ENCODE peak calls at places on chromosomes 7 and 10, in eight cellular contexts. A is AG04450; D is fibroblast of the aortic adventitia; K is IMR-90; F is natural killer cell; O is foreskin fibroblast; S is CD4-positive, alpha-beta T cell; Y is CD8-positive, alpha-beta T cell. V is an unnamed sample.

GRCh38 chr10:120087109-120087508 is 194.6 kb downstream of the SEC23IP start:
- DNase-seq in A (no peak), F (no peak), O (no peak), Y (no peak), S (no peak), D (no peak), K (no peak), V (no peak)

GRCh38 chr7:81482600-81483186 is 287.2 kb downstream of the HGF start:
- DNase-seq in K (peak), O (no peak), A (no peak), D (peak), Y (no peak), F (no peak), S (no peak), V (no peak)

GRCh38 chr10:30185916-30186315 is 126.5 kb upstream of the JCAD start:
- DNase-seq in K (peak), S (no peak), D (peak), O (peak), F (no peak), A (peak), Y (no peak), V (no peak)

GRCh38 chr7:137681657-137682562 is 164.9 kb downstream of the DGKI start:
- DNase-seq in S (no peak), O (peak), D (peak), Y (no peak), A (peak), F (no peak), K (peak), V (no peak)

GRCh38 chr7:73850781-73851207 is 8.5 kb upstream of the METTL27 start:
- DNase-seq in Y (no peak), A (peak), F (no peak), D (peak), O (peak), S (no peak), K (peak), V (no peak)

GRCh38 chr7:149261321-149261828 is 621 bp upstream of the ZNF783 start:
- DNase-seq in Y (peak), K (peak), D (peak), F (no peak), A (no peak), S (no peak), O (peak), V (no peak)

GRCh38 chr7:71518880-71519279 is 386.9 kb downstream of the GALNT17 start:
- DNase-seq in A (no peak), Y (no peak), O (no peak), S (no peak), F (no peak), D (no peak), K (no peak), V (no peak)

GRCh38 chr7:106704000-106704840 is 43.3 kb upstream of the CCDC71L start:
- DNase-seq in S (peak), Y (no peak), A (no peak), K (no peak), D (no peak), O (no peak), F (no peak), V (no peak)

GRCh38 chr7:139374246-139374645 is 14.6 kb downstream of the LUC7L2 start:
- DNase-seq in K (no peak), A (no peak), F (no peak), S (no peak), D (no peak), Y (no peak), O (no peak), V (no peak)

GRCh38 chr7:12716134-12716667 is 28.8 kb downstream of the ARL4A start:
- DNase-seq in F (no peak), Y (no peak), D (peak), S (no peak), K (no peak), O (no peak), A (no peak), V (no peak)

GRCh38 chr7:24722386-24723177 is 34.7 kb downstream of the GSDME start:
- DNase-seq in S (no peak), A (no peak), D (peak), K (no peak), Y (no peak), O (peak), F (no peak), V (no peak)

GRCh38 chr10:94785211-94785610 is 22.7 kb downstream of the CYP2C19 start:
- DNase-seq in S (no peak), K (no peak), A (no peak), O (no peak), F (no peak), Y (no peak), D (no peak), V (no peak)

GRCh38 chr10:13703997-13704536 is 117.3 kb downstream of the PRPF18 start:
- DNase-seq in S (no peak), F (no peak), Y (no peak), A (no peak), K (no peak), D (no peak), O (no peak), V (no peak)

GRCh38 chr10:58576736-58577366 is 64.2 kb downstream of the BICC1 start:
- DNase-seq in K (no peak), D (peak), O (no peak), A (no peak), Y (no peak), S (no peak), F (no peak), V (no peak)

GRCh38 chr7:101874028-101874427 is 56.6 kb downstream of the CUX1 start:
- DNase-seq in K (peak), F (no peak), D (no peak), Y (no peak), A (no peak), S (no peak), O (peak), V (no peak)

GRCh38 chr10:12539350-12540164 is 190.2 kb downstream of the CAMK1D start:
- DNase-seq in O (no peak), Y (no peak), S (no peak), A (no peak), F (no peak), D (peak), K (no peak), V (no peak)

GRCh38 chr10:111811515-111811914 is 372.1 kb downstream of the GPAM start:
- DNase-seq in S (no peak), A (no peak), D (no peak), Y (no peak), F (no peak), K (no peak), O (no peak), V (no peak)

GRCh38 chr10:100907175-100907574 is 5.6 kb upstream of the SLF2 start:
- DNase-seq in F (no peak), D (no peak), O (no peak), K (no peak), A (no peak), S (no peak), Y (no peak), V (no peak)

GRCh38 chr7:51949726-51950644 is 633.4 kb upstream of the COBL start:
- DNase-seq in A (no peak), Y (no peak), K (no peak), S (no peak), O (no peak), F (no peak), D (no peak), V (peak)

GRCh38 chr10:60955321-60955720 is 11.3 kb upstream of the RHOBTB1 start:
- DNase-seq in A (no peak), Y (no peak), O (no peak), D (no peak), S (no peak), F (no peak), K (no peak), V (no peak)

GRCh38 chr10:105770813-105771212 is 1129.7 kb downstream of the SORCS3 start:
- DNase-seq in Y (no peak), D (no peak), S (no peak), O (no peak), A (no peak), F (no peak), K (no peak), V (no peak)

GRCh38 chr10:132054564-132054963 is 11.2 kb upstream of the JAKMIP3 start:
- DNase-seq in A (no peak), K (no peak), D (no peak), Y (no peak), S (no peak), F (no peak), O (no peak), V (no peak)

GRCh38 chr7:54825368-54825767 is 66.4 kb upstream of the SEC61G start:
- DNase-seq in Y (no peak), D (no peak), K (no peak), F (no peak), A (no peak), S (no peak), O (no peak), V (no peak)

DNA sequence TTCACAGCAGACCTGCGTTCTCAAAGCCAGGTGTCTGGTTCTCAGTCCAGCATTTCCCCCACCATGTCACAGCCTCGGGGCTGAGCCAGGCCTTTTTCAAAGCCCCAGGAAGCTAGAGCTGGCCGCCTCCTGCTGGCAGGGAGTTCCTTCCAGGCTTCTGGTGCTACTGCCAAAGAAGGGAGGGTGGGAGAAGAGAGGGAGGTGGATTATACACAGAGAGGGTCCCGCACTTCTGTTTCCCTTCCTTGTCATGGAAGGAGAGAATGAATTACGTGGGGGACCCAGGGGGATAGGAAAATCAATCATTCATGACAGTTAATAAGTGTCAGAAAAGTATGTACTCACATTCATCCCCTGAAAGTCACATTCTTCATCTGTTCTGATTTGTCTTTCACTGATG is 600 bp upstream of the LGI1 start:
- DNase-seq in F (no peak), A (no peak), K (no peak), S (no peak), Y (no peak), O (no peak), D (peak), V (peak)
- TF ChIP-seq CTCF in F (no peak), A (peak), K (no peak), S (no peak), Y (no peak), O (no peak), D (peak), V (no peak)

GRCh38 chr10:116765549-116766162 is 23.3 kb upstream of the HSPA12A start:
- DNase-seq in S (no peak), Y (peak), A (no peak), F (no peak), D (peak), O (no peak), K (no peak), V (no peak)
- TF ChIP-seq CTCF in S (no peak), Y (no peak), A (peak), F (no peak), D (peak), O (peak), K (peak), V (no peak)

GRCh38 chr7:80263321-80263720 is 128.7 kb downstream of the GNAI1 start:
- DNase-seq in K (no peak), S (no peak), O (no peak), F (no peak), Y (no peak), A (no peak), D (peak), V (no peak)
- TF ChIP-seq CTCF in K (no peak), S (no peak), O (no peak), F (no peak), Y (no peak), A (no peak), D (no peak), V (no peak)

GRCh38 chr7:34928052-34928451 is 109.2 kb downstream of the DPY19L1 start:
- DNase-seq in K (no peak), Y (peak), D (no peak), F (no peak), A (no peak), O (no peak), S (peak), V (peak)
- TF ChIP-seq CTCF in K (peak), Y (peak), D (peak), F (peak), A (peak), O (peak), S (peak), V (peak)

DNA sequence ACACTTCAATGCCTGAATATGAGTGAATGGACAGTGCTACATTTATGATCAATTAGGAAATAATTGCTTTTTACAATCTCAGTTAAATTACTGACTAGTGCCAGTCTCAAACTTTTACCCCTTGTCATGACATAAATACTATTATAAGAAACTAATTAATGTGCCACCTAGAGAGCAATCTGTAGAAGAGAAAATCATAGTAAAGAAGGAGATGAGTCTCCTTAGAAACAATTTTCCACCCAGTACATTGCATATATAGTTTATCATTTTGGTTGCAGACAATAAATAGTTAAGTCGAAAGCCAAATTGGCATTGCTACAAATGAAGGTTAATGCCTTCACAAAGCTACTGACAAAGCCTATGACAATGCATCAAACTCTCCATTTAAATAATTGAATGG is 68.6 kb downstream of the SLC13A1 start:
- DNase-seq in F (no peak), A (no peak), Y (no peak), S (no peak), D (no peak), K (no peak), O (no peak), V (no peak)
- TF ChIP-seq CTCF in F (no peak), A (no peak), Y (no peak), S (no peak), D (no peak), K (no peak), O (no peak), V (no peak)

DNA sequence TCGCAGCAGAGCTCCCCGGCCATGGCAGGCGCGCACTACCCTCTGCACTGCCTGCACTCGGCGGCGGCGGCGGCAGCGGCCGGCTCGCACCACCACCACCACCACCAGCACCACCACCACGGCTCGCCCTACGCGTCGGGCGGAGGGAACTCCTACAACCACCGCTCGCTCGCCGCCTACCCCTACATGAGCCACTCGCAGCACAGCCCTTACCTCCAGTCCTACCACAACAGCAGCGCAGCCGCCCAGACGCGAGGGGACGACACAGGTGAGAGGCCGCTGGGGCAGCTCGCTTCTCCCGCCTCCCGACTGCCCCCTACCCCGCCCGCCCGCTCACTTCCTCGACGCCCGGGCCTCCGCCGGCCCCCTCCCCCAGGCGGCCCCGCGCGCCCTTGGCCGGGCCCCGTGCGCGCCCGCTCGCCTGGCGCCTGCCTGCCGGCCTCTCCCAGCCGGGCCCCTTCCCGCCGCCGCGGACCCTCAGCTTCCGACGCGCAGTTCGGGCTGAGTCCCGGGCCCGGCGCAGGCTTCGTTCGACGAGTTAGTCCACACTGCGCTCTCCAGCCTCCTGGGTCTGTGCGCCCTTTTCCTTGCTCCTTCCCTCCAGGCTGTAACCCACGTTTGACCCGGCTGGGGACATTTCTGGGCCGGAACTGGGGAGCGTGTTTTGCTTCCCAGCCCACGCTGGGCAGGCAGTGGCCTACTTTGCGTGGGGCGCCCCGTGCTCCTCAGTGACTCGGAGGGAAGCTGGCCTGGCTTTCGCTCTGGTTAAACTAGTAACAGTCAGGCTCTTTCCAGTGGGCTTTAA is 995 bp downstream of the DLX6 start:
- DNase-seq in K (peak), F (no peak), O (peak), Y (no peak), A (no peak), S (no peak), D (no peak), V (peak)
- TF ChIP-seq CTCF in K (no peak), F (no peak), O (no peak), Y (no peak), A (no peak), S (no peak), D (no peak), V (no peak)

GRCh38 chr10:123156091-123156490 is 1.9 kb downstream of the BUB3 start:
- DNase-seq in O (peak), A (no peak), F (no peak), D (peak), Y (no peak), S (no peak), K (peak), V (no peak)

GRCh38 chr10:123154943-123155505 is 822 bp downstream of the BUB3 start:
- DNase-seq in A (no peak), O (peak), D (peak), S (no peak), K (peak), Y (no peak), F (peak), V (no peak)

GRCh38 chr10:123157210-123157609 is 3.0 kb downstream of the BUB3 start:
- DNase-seq in O (no peak), F (no peak), Y (no peak), K (peak), D (peak), S (no peak), A (peak), V (no peak)

GRCh38 chr10:123153486-123154091 is 613 bp upstream of the BUB3 start:
- DNase-seq in A (no peak), F (no peak), Y (no peak), S (no peak), K (no peak), O (no peak), D (no peak), V (no peak)

GRCh38 chr10:123154092-123154942 is at the start of gene BUB3:
- DNase-seq in O (peak), Y (peak), F (peak), A (peak), K (peak), D (peak), S (peak), V (peak)
- TF ChIP-seq CTCF in O (no peak), Y (no peak), F (no peak), A (peak), K (no peak), D (peak), S (no peak), V (no peak)

GRCh38 chr10:28408237-28408777 is 105.4 kb upstream of the MPP7 start:
- DNase-seq in O (no peak), F (no peak), A (no peak), Y (no peak), S (no peak), K (no peak), D (no peak), V (no peak)

GRCh38 chr10:28411136-28411460 is 108.2 kb upstream of the MPP7 start:
- DNase-seq in K (no peak), O (no peak), Y (no peak), F (no peak), S (no peak), D (no peak), A (no peak), V (no peak)

GRCh38 chr10:28411648-28412047 is 108.8 kb upstream of the MPP7 start:
- DNase-seq in A (no peak), O (no peak), F (no peak), D (no peak), S (no peak), Y (no peak), K (no peak), V (no peak)

DNA sequence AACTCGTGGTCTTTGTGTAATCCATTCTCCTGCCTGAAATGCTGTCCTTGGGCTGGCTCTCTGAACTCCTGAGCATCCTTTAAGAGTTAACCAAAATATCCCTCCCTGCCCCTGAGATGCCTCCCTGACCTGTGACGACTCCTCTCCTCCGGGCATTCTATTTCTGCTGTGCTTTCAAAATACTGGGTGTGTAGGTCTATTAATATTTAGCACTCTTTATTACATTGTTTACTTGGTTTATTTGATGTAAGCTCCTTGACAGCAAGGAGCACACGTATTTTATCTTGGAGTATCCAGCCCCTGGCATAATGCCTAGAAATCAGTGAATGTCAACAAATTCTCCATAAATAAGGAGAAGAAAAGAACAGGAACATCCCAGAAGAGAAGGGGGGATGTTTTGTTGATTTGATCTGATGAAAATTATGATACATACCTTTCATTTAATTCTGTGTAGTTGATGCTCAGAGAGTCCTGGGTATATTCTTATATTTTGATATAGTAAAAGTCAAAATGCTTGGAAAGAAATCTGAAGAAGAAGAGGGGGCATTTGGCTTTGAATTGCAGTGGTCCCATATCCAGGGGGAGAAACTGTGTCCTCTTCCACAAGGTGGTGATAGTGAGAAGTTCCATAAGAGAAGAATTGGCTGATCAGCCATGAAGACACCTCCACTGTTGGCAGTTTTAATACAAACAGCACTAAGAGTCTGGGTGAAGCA is 107.7 kb upstream of the MPP7 start:
- DNase-seq in D (no peak), A (no peak), S (no peak), Y (no peak), O (no peak), K (no peak), F (no peak), V (no peak)
- TF ChIP-seq CTCF in D (no peak), A (peak), S (no peak), Y (no peak), O (peak), K (no peak), F (no peak), V (no peak)

GRCh38 chr10:125370578-125370977 is 210.2 kb upstream of the CTBP2 start:
- DNase-seq in Y (no peak), S (no peak), O (no peak), A (no peak), K (no peak), D (no peak), F (no peak), V (peak)
- TF ChIP-seq CTCF in Y (no peak), S (no peak), O (no peak), A (no peak), K (no peak), D (no peak), F (no peak), V (peak)

DNA sequence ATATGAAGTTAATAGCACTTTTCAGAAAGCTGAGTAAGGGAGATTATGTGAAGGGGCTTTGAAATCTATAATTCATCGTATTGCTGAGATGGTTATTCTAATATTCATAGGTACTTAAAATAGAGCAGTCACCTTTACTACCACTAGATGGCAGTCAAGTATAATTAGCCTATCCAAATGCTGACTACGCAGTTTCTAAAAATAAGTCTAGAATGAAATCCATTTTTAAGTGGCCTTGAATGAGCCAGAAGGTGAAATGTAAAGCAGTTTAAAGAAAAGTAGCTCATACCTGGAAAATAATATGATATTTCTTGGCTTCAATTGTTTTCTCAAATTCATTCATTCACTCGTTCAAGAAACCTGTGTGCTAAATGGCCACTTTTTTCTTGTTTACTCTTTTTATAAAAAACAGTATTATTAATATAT is 1277.1 kb downstream of the GATA3 start:
- DNase-seq in S (no peak), K (peak), Y (no peak), O (peak), D (peak), F (no peak), A (peak), V (no peak)
- TF ChIP-seq CTCF in S (peak), K (peak), Y (peak), O (peak), D (peak), F (peak), A (peak), V (peak)